ENCODE peak calls at places on chromosomes 5 and 9, in seven cellular contexts. K, I, W, G, J, R and O are unnamed samples.
A peak's percentile ranks its signal among the peaks of the same experiment; 100 is the strongest.

GRCh38 chr9:16152276-16153065 is 599.6 kb downstream of the CCDC171 start:
- DNase-seq in I (no peak), J (no peak), W (peak; percentile 20), R (no peak), G (no peak), K (no peak), O (no peak)

GRCh38 chr5:21774791-21775190 is 1078.4 kb downstream of the CDH12 start:
- DNase-seq in K (no peak), J (no peak), G (no peak), W (no peak), R (no peak), I (no peak), O (peak; percentile 99)

GRCh38 chr5:170302729-170303501 is 5.3 kb upstream of the LCP2 start:
- DNase-seq in G (no peak), R (no peak), J (no peak), W (no peak), I (peak; percentile 63), K (peak; percentile 73), O (no peak)

GRCh38 chr9:68552700-68553099 is 12.0 kb upstream of the TMEM252 start:
- DNase-seq in I (no peak), K (no peak), R (no peak), G (no peak), W (no peak), J (no peak), O (peak; percentile 50)

GRCh38 chr9:96500696-96501660 is 51.0 kb downstream of the HABP4 start:
- DNase-seq in I (no peak), R (no peak), J (no peak), G (no peak), W (peak; percentile 14), K (no peak), O (no peak)

GRCh38 chr5:10467281-10468198 is 25.9 kb downstream of the ROPN1L start:
- DNase-seq in J (no peak), R (no peak), I (no peak), G (no peak), K (no peak), W (peak; percentile 37), O (peak; percentile 54)

GRCh38 chr9:96327694-96328352 is 25.8 kb upstream of the HSD17B3 start:
- DNase-seq in K (peak; percentile 53), G (no peak), R (no peak), W (peak; percentile 52), J (no peak), I (no peak), O (peak; percentile 57)

GRCh38 chr5:107470007-107470582 is 200.6 kb downstream of the EFNA5 start:
- DNase-seq in G (no peak), W (no peak), R (no peak), J (no peak), I (no peak), K (no peak), O (peak; percentile 78)

GRCh38 chr9:113694912-113695900 is 180.9 kb upstream of the ZNF618 start:
- DNase-seq in J (no peak), W (no peak), K (no peak), R (no peak), G (no peak), I (no peak), O (no peak)

DNA sequence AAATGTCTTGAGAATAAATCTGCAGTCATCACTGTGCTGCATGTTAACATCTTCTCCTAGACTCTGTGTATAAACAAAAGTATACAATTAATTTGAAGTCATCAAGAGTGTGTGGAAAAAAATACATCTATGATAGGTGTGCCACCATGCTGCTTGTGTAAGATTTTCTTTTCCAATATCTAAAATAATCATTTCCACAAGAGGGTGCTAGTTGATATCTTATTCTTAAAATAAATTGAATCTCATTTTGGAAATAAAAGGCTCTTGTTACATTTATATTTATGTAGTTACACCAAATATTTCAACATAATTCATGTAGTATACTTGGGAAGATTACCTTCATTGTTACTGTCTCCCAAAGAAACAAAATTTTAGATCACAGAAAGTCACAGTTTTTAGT is 14.1 kb upstream of the MOCS2 start:
- DNase-seq in G (no peak), I (no peak), R (no peak), W (no peak), K (no peak), J (no peak), O (peak; percentile 38)
- TF ChIP-seq CTCF in G (peak; percentile 51), I (peak; percentile 35), R (no peak), W (peak; percentile 15), K (no peak), J (no peak), O (no peak)

GRCh38 chr9:121736147-121736721 is 84.8 kb downstream of the DAB2IP start:
- DNase-seq in R (peak; percentile 89), G (no peak), J (no peak), W (peak; percentile 91), K (peak; percentile 90), I (peak; percentile 86), O (no peak)
- H3K4me3 ChIP-seq in R (peak overlapping the region; percentile 22), G (peak overlapping the region; percentile 63), J (peak overlapping the region; percentile 56), W (peak overlapping the region; percentile 63), K (peak overlapping the region; percentile 45), I (peak overlapping the region; percentile 67), O (peak overlapping the region; percentile 19)

GRCh38 chr5:97102010-97102470 is 40.4 kb downstream of the LIX1 start:
- DNase-seq in I (no peak), R (no peak), W (peak; percentile 52), K (no peak), G (no peak), J (no peak), O (no peak)

GRCh38 chr5:97111004-97111403 is 31.4 kb downstream of the LIX1 start:
- DNase-seq in I (no peak), K (no peak), G (no peak), W (peak; percentile 16), J (no peak), R (no peak), O (no peak)

GRCh38 chr5:97107266-97107665 is 35.1 kb downstream of the LIX1 start:
- DNase-seq in W (no peak), I (no peak), K (no peak), J (no peak), G (no peak), R (no peak), O (no peak)

GRCh38 chr5:97101189-97101910 is 41.1 kb downstream of the LIX1 start:
- DNase-seq in I (no peak), K (no peak), R (no peak), G (no peak), J (no peak), W (no peak), O (no peak)

GRCh38 chr5:97106183-97106582 is 36.2 kb downstream of the LIX1 start:
- DNase-seq in I (no peak), J (no peak), W (no peak), R (no peak), K (no peak), G (no peak), O (no peak)
- H3K27me3 ChIP-seq in I (no peaks in the 10 kb centered on the region), J (no peaks in the 10 kb centered on the region), W (no peaks in the 10 kb centered on the region), R (no peaks in the 10 kb centered on the region), K (no peaks in the 10 kb centered on the region), G (no peaks in the 10 kb centered on the region), O (no peaks in the 10 kb centered on the region)

GRCh38 chr5:41707853-41708603 is 162.2 kb downstream of the OXCT1 start:
- DNase-seq in R (no peak), W (peak; percentile 71), G (no peak), K (no peak), J (peak; percentile 21), I (no peak), O (peak; percentile 46)
- TF ChIP-seq CTCF in R (peak; percentile 28), W (peak; percentile 64), G (no peak), K (no peak), J (peak; percentile 39), I (peak; percentile 27), O (peak; percentile 60)

GRCh38 chr9:36499156-36499886 is 73.4 kb upstream of the MELK start:
- DNase-seq in G (no peak), J (no peak), W (peak; percentile 81), K (no peak), R (no peak), I (no peak), O (no peak)

GRCh38 chr9:36504154-36504550 is 68.5 kb upstream of the MELK start:
- DNase-seq in I (no peak), W (no peak), R (no peak), J (no peak), G (peak; percentile 54), K (no peak), O (no peak)

GRCh38 chr9:36503172-36504153 is 69.2 kb upstream of the MELK start:
- DNase-seq in G (no peak), K (no peak), J (no peak), I (no peak), R (no peak), W (no peak), O (peak; percentile 5)

GRCh38 chr9:36501727-36502126 is 71.0 kb upstream of the MELK start:
- DNase-seq in R (no peak), K (no peak), W (no peak), G (no peak), I (no peak), J (no peak), O (no peak)
- H3K4me3 ChIP-seq in R (no peak overlapping the region), K (no peak overlapping the region), W (no peak overlapping the region), G (no peak overlapping the region), I (no peak overlapping the region), J (no peak overlapping the region), O (no peak overlapping the region)

GRCh38 chr5:178335287-178336030 is 102.9 kb upstream of the PHYKPL start:
- DNase-seq in I (no peak), J (no peak), W (no peak), R (no peak), K (no peak), G (peak; percentile 4), O (no peak)
- H3K27me3 ChIP-seq in I (no peaks in the 10 kb centered on the region), J (peaks cover 6% of the 10 kb centered on the region), W (no peaks in the 10 kb centered on the region), R (no peaks in the 10 kb centered on the region), K (no peaks in the 10 kb centered on the region), G (no peaks in the 10 kb centered on the region), O (peaks cover 3% of the 10 kb centered on the region)

GRCh38 chr9:135060461-135061116 is 26.9 kb upstream of the OLFM1 start:
- DNase-seq in J (no peak), K (no peak), W (no peak), G (peak; percentile 15), R (peak; percentile 27), I (no peak), O (no peak)
- TF ChIP-seq CTCF in J (no peak), K (no peak), W (no peak), G (no peak), R (no peak), I (no peak), O (no peak)

GRCh38 chr5:154791535-154791934 is 36.4 kb downstream of the LARP1 start:
- DNase-seq in K (no peak), G (peak; percentile 4), I (no peak), J (no peak), R (no peak), W (no peak), O (no peak)
- H3K4me3 ChIP-seq in K (no peak overlapping the region), G (no peak overlapping the region), I (no peak overlapping the region), J (no peak overlapping the region), R (no peak overlapping the region), W (no peak overlapping the region), O (no peak overlapping the region)

DNA sequence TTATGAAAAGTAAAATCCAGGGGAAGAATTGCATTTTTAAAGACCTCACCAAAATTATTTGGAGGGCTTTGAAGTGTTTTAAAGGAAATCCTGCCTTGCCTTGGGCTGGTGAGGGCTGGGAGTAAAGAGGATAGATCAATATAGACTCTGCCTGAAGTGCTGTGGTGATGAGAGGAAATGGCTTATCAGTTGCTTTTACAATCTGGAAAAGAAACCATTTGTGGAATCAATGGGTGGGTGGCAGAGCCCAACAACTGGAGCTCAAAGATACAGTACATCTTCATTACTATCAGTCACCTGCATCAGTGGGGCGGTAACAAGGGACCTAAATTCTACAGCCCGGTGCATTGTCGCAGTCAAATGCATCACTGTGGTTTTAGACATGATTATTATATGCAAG is 41.5 kb upstream of the HMHB1 start:
- DNase-seq in W (no peak), K (no peak), I (no peak), G (no peak), R (no peak), J (no peak), O (no peak)
- H3K27me3 ChIP-seq in W (no peaks in the 10 kb centered on the region), K (no peaks in the 10 kb centered on the region), I (no peaks in the 10 kb centered on the region), G (no peaks in the 10 kb centered on the region), R (no peaks in the 10 kb centered on the region), J (no peaks in the 10 kb centered on the region), O (no peaks in the 10 kb centered on the region)